ENCODE peak calls at places on chromosomes 16 and 17, in five cellular contexts. One of them, this sample, is unnamed.

GRCh38 chr17:41226051-41226450 is 397 bp upstream of the KRTAP9-2 start:
- DNase-seq in hepatocyte: no peak
- DNase-seq in tibial nerve: no peak
- DNase-seq in right atrium auricular region: no peak
- DNase-seq in body of pancreas: no peak
- DNase-seq in this sample: no peak

GRCh38 chr16:53708490-53708889 is 4.5 kb downstream of the FTO start:
- DNase-seq in hepatocyte: no peak
- DNase-seq in tibial nerve: no peak
- DNase-seq in right atrium auricular region: no peak
- DNase-seq in body of pancreas: no peak
- DNase-seq in this sample: no peak

GRCh38 chr16:67718668-67719047 is 458 bp downstream of the GFOD2 start:
- DNase-seq in hepatocyte: no peak
- DNase-seq in body of pancreas: no peak
- DNase-seq in right atrium auricular region: no peak
- DNase-seq in tibial nerve: no peak
- DNase-seq in this sample: no peak

GRCh38 chr16:35733971-35734702 is 2274.7 kb downstream of the TP53TG3F start:
- DNase-seq in body of pancreas: no peak
- DNase-seq in tibial nerve: no peak
- DNase-seq in right atrium auricular region: peak; percentile 56
- DNase-seq in hepatocyte: no peak
- DNase-seq in this sample: no peak

GRCh38 chr17:59620518-59621259 is 994 bp downstream of the CLTC start:
- DNase-seq in tibial nerve: no peak
- DNase-seq in body of pancreas: peak; percentile 66
- DNase-seq in hepatocyte: peak; percentile 64
- DNase-seq in right atrium auricular region: no peak
- DNase-seq in this sample: peak; percentile 48

GRCh38 chr17:74527081-74527480 is 4.2 kb downstream of the CD300LB start:
- DNase-seq in hepatocyte: no peak
- DNase-seq in tibial nerve: no peak
- DNase-seq in right atrium auricular region: no peak
- DNase-seq in body of pancreas: no peak
- DNase-seq in this sample: no peak

GRCh38 chr17:28225271-28225670 is 93.7 kb upstream of the TMEM97 start:
- DNase-seq in tibial nerve: no peak
- DNase-seq in right atrium auricular region: no peak
- DNase-seq in hepatocyte: no peak
- DNase-seq in body of pancreas: no peak
- DNase-seq in this sample: no peak

GRCh38 chr17:60173304-60173807 is 23.6 kb downstream of the CA4 start:
- DNase-seq in body of pancreas: no peak
- DNase-seq in tibial nerve: no peak
- DNase-seq in right atrium auricular region: no peak
- DNase-seq in hepatocyte: no peak
- DNase-seq in this sample: no peak

GRCh38 chr16:70711211-70711978 is 25.5 kb upstream of the MTSS2 start:
- DNase-seq in right atrium auricular region: no peak
- DNase-seq in hepatocyte: no peak
- DNase-seq in tibial nerve: no peak
- DNase-seq in body of pancreas: no peak
- DNase-seq in this sample: no peak

GRCh38 chr17:3792481-3792880 is 8.5 kb downstream of the ITGAE start:
- DNase-seq in right atrium auricular region: no peak
- DNase-seq in tibial nerve: no peak
- DNase-seq in body of pancreas: no peak
- DNase-seq in hepatocyte: no peak
- DNase-seq in this sample: no peak

GRCh38 chr16:25893332-25893731 is 201.6 kb downstream of the HS3ST4 start:
- DNase-seq in right atrium auricular region: no peak
- DNase-seq in hepatocyte: no peak
- DNase-seq in tibial nerve: no peak
- DNase-seq in body of pancreas: no peak
- DNase-seq in this sample: no peak

GRCh38 chr17:33811006-33811760 is 443.9 kb upstream of the CCL2 start:
- DNase-seq in right atrium auricular region: no peak
- DNase-seq in tibial nerve: no peak
- DNase-seq in body of pancreas: no peak
- DNase-seq in hepatocyte: peak; percentile 11
- DNase-seq in this sample: no peak

GRCh38 chr17:78058001-78058400 is 70.6 kb downstream of the TMC6 start:
- DNase-seq in tibial nerve: no peak
- DNase-seq in right atrium auricular region: no peak
- DNase-seq in body of pancreas: no peak
- DNase-seq in hepatocyte: peak; percentile 16
- DNase-seq in this sample: no peak

GRCh38 chr17:38741853-38742421 is 6.2 kb downstream of the PCGF2 start:
- DNase-seq in hepatocyte: peak; percentile 48
- DNase-seq in tibial nerve: no peak
- DNase-seq in right atrium auricular region: no peak
- DNase-seq in body of pancreas: peak; percentile 95
- DNase-seq in this sample: no peak

GRCh38 chr16:71242601-71243000 is 12.1 kb upstream of the HYDIN start:
- DNase-seq in body of pancreas: no peak
- DNase-seq in hepatocyte: peak; percentile 36
- DNase-seq in right atrium auricular region: no peak
- DNase-seq in tibial nerve: no peak
- DNase-seq in this sample: no peak

GRCh38 chr16:1174477-1175357 is 21.8 kb downstream of the CACNA1H start:
- DNase-seq in tibial nerve: no peak
- DNase-seq in body of pancreas: peak; percentile 66
- DNase-seq in hepatocyte: no peak
- DNase-seq in right atrium auricular region: no peak
- DNase-seq in this sample: no peak

GRCh38 chr16:56357765-56358322 is 67.5 kb downstream of the AMFR start:
- DNase-seq in tibial nerve: peak; percentile 5
- DNase-seq in hepatocyte: no peak
- DNase-seq in body of pancreas: peak; percentile 3
- DNase-seq in right atrium auricular region: peak; percentile 57
- DNase-seq in this sample: no peak

GRCh38 chr17:8916470-8916869 is 49.0 kb upstream of the PIK3R6 start:
- DNase-seq in tibial nerve: no peak
- DNase-seq in right atrium auricular region: no peak
- DNase-seq in body of pancreas: peak; percentile 51
- DNase-seq in hepatocyte: no peak
- DNase-seq in this sample: no peak

GRCh38 chr17:44688675-44689491 is 693 bp downstream of the CCDC43 start:
- DNase-seq in hepatocyte: peak; percentile 29
- DNase-seq in tibial nerve: no peak
- DNase-seq in right atrium auricular region: no peak
- DNase-seq in body of pancreas: no peak
- DNase-seq in this sample: no peak

GRCh38 chr16:75754126-75754525 is 27.8 kb upstream of the CPHXL start:
- DNase-seq in right atrium auricular region: no peak
- DNase-seq in hepatocyte: peak; percentile 68
- DNase-seq in body of pancreas: peak; percentile 90
- DNase-seq in tibial nerve: no peak
- DNase-seq in this sample: no peak

GRCh38 chr16:20883554-20884239 is 16.5 kb downstream of the DCUN1D3 start:
- DNase-seq in body of pancreas: peak; percentile 36
- DNase-seq in hepatocyte: peak; percentile 41
- DNase-seq in right atrium auricular region: no peak
- DNase-seq in tibial nerve: no peak
- DNase-seq in this sample: no peak

GRCh38 chr17:41547378-41547841 is 19.3 kb upstream of the KRT19 start:
- DNase-seq in hepatocyte: peak; percentile 39
- DNase-seq in tibial nerve: no peak
- DNase-seq in right atrium auricular region: no peak
- DNase-seq in body of pancreas: no peak
- DNase-seq in this sample: no peak

GRCh38 chr17:80762076-80762475 is 217.4 kb downstream of the RPTOR start:
- DNase-seq in right atrium auricular region: no peak
- DNase-seq in hepatocyte: no peak
- DNase-seq in body of pancreas: no peak
- DNase-seq in tibial nerve: no peak
- DNase-seq in this sample: no peak

GRCh38 chr17:4960279-4960922 is 7.2 kb downstream of the SPAG7 start:
- DNase-seq in tibial nerve: no peak
- DNase-seq in hepatocyte: no peak
- DNase-seq in body of pancreas: no peak
- DNase-seq in right atrium auricular region: no peak
- DNase-seq in this sample: no peak

GRCh38 chr16:72814226-72814625 is 233.7 kb downstream of the ZFHX3 start:
- DNase-seq in right atrium auricular region: no peak
- DNase-seq in hepatocyte: no peak
- DNase-seq in body of pancreas: no peak
- DNase-seq in tibial nerve: no peak
- DNase-seq in this sample: no peak

GRCh38 chr16:51852892-51853291 is 694.1 kb downstream of the TOX3 start:
- DNase-seq in body of pancreas: no peak
- DNase-seq in right atrium auricular region: no peak
- DNase-seq in hepatocyte: no peak
- DNase-seq in tibial nerve: no peak
- DNase-seq in this sample: no peak

GRCh38 chr16:51854401-51854951 is 692.5 kb downstream of the TOX3 start:
- DNase-seq in body of pancreas: no peak
- DNase-seq in hepatocyte: no peak
- DNase-seq in right atrium auricular region: no peak
- DNase-seq in tibial nerve: no peak
- DNase-seq in this sample: no peak

GRCh38 chr16:51849715-51850114 is 697.2 kb downstream of the TOX3 start:
- DNase-seq in tibial nerve: no peak
- DNase-seq in hepatocyte: no peak
- DNase-seq in body of pancreas: no peak
- DNase-seq in right atrium auricular region: no peak
- DNase-seq in this sample: no peak

GRCh38 chr16:51851111-51851510 is 695.8 kb downstream of the TOX3 start:
- DNase-seq in tibial nerve: no peak
- DNase-seq in body of pancreas: no peak
- DNase-seq in hepatocyte: no peak
- DNase-seq in right atrium auricular region: no peak
- DNase-seq in this sample: no peak

GRCh38 chr16:51853586-51853985 is 693.4 kb downstream of the TOX3 start:
- DNase-seq in hepatocyte: no peak
- DNase-seq in body of pancreas: no peak
- DNase-seq in right atrium auricular region: no peak
- DNase-seq in tibial nerve: no peak
- DNase-seq in this sample: no peak
- TF ChIP-seq CTCF in hepatocyte: no peak
- TF ChIP-seq CTCF in body of pancreas: no peak
- TF ChIP-seq CTCF in right atrium auricular region: no peak
- TF ChIP-seq CTCF in tibial nerve: no peak
- TF ChIP-seq CTCF in this sample: no peak

DNA sequence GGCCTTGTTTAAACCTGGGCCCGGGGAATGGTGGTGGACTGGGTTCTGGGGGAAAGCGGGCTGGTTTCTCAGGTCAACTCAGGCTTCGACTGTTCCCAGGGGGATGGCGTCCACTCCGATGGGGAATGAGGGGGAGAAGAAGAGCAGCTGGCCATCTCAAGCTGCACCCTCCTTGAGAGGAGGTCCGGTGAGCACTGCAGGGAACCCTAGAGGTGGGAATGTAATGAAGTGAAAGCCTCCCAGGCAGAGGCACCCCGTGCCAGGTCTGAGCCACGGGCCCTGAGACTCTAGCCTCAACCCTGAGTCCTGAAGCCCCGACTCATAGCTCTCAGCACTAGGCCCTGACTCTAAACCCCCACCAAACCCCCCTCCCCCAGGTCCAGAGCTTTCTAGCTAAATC is 1.2 kb upstream of the CDIPT start:
- DNase-seq in right atrium auricular region: no peak
- DNase-seq in tibial nerve: no peak
- DNase-seq in body of pancreas: no peak
- DNase-seq in hepatocyte: no peak
- DNase-seq in this sample: no peak
- H3K4me3 ChIP-seq in right atrium auricular region: no peak overlapping the region
- H3K4me3 ChIP-seq in tibial nerve: peak overlapping the region; percentile 11
- H3K4me3 ChIP-seq in body of pancreas: no peak overlapping the region
- H3K4me3 ChIP-seq in hepatocyte: no peak overlapping the region
- H3K4me3 ChIP-seq in this sample: no peak overlapping the region

DNA sequence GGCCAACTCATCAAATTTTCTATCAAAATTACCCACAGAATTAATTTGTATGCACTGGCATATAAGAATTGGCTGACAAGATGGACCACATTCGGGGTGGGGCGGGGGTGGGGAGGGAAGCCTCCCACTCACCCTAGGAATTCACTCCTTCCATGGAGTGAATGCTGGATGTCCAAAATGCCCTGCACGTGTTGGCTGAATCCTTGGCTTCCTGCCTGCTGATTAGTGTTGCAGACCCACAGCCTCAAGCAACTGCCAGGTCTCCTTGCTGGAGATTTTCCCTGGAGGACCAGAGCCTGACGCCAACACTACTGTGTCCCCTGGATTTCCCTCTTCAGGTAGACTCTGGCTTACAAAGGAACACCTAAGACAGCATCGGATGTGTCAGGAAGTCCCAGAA is 575.7 kb upstream of the CDH11 start:
- DNase-seq in hepatocyte: no peak
- DNase-seq in body of pancreas: no peak
- DNase-seq in right atrium auricular region: no peak
- DNase-seq in tibial nerve: no peak
- DNase-seq in this sample: no peak
- H3K27me3 ChIP-seq in hepatocyte: no peaks in the 10 kb centered on the region
- H3K27me3 ChIP-seq in body of pancreas: no peaks in the 10 kb centered on the region
- H3K27me3 ChIP-seq in right atrium auricular region: no peaks in the 10 kb centered on the region
- H3K27me3 ChIP-seq in tibial nerve: no peaks in the 10 kb centered on the region
- H3K27me3 ChIP-seq in this sample: no peaks in the 10 kb centered on the region

DNA sequence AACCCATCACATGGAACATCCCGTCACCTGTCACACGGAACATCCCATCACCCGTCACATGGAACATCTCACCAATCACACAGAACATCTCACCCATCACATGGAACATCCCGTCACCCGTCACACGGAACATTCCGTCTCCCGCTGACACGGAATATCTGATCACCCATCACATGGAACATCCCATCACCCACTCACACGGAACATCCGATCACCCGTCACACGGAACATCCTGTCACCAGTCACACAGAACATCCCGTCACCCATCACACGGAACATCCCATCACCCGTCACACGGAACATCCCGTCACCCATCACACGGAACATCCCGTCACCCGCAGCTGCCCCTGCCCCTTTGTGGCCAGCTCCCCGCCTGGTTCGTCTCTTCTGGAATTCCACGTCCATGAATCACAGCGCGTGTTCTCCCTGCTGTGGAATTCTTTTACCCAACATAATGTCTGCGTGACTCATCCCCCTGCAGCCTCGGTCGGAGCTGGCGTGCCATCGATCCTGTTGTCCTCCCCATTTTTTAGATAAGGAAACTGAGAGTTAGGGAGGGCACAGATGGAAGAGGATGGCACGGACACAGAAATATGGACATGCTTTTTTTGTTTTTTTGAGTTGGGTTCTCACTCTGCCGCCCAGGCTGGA is 5.6 kb downstream of the CPNE7 start:
- DNase-seq in tibial nerve: no peak
- DNase-seq in right atrium auricular region: no peak
- DNase-seq in hepatocyte: peak; percentile 76
- DNase-seq in body of pancreas: no peak
- DNase-seq in this sample: no peak
- TF ChIP-seq CTCF in tibial nerve: no peak
- TF ChIP-seq CTCF in right atrium auricular region: no peak
- TF ChIP-seq CTCF in hepatocyte: no peak
- TF ChIP-seq CTCF in body of pancreas: no peak
- TF ChIP-seq CTCF in this sample: no peak

GRCh38 chr16:77722315-77723107 is at the start of gene NUDT7:
- DNase-seq in tibial nerve: peak; percentile 99
- DNase-seq in body of pancreas: peak; percentile 99
- DNase-seq in hepatocyte: peak; percentile 100
- DNase-seq in right atrium auricular region: peak; percentile 97
- DNase-seq in this sample: peak; percentile 99
- H3K4me3 ChIP-seq in tibial nerve: peak within 1 kb of the TSS; percentile 56
- H3K4me3 ChIP-seq in body of pancreas: peak within 1 kb of the TSS; percentile 24
- H3K4me3 ChIP-seq in hepatocyte: peak within 1 kb of the TSS; percentile 60
- H3K4me3 ChIP-seq in right atrium auricular region: peak within 1 kb of the TSS; percentile 71
- H3K4me3 ChIP-seq in this sample: peak within 1 kb of the TSS; percentile 72

This sample was measured in lung.